ENCODE peak calls at places on chromosomes 5 and 9, in four cellular contexts. One of them, this sample, is unnamed.

GRCh38 chr9:90502134-90502533 is 140.5 kb downstream of the DIRAS2 start:
- DNase-seq in K562: no peak
- DNase-seq in H1: no peak
- DNase-seq in GM12878: no peak
- DNase-seq in this sample: no peak

GRCh38 chr9:137405677-137406081 is 17.3 kb downstream of the EXD3 start:
- DNase-seq in K562: no peak
- DNase-seq in H1: no peak
- DNase-seq in GM12878: no peak
- DNase-seq in this sample: no peak

GRCh38 chr5:150121448-150122157 is 34.0 kb downstream of the PDGFRB start:
- DNase-seq in K562: no peak
- DNase-seq in H1: no peak
- DNase-seq in GM12878: no peak
- DNase-seq in this sample: no peak

GRCh38 chr9:136784249-136784996 is 6.7 kb upstream of the TMEM141 start:
- DNase-seq in K562: peak
- DNase-seq in H1: no peak
- DNase-seq in GM12878: no peak
- DNase-seq in this sample: no peak

GRCh38 chr5:154038241-154038603 is 488 bp downstream of the FAM114A2 start:
- DNase-seq in K562: peak
- DNase-seq in H1: no peak
- DNase-seq in GM12878: no peak
- DNase-seq in this sample: peak

GRCh38 chr5:1431896-1432295 is 13.3 kb downstream of the SLC6A3 start:
- DNase-seq in K562: no peak
- DNase-seq in H1: no peak
- DNase-seq in GM12878: no peak
- DNase-seq in this sample: no peak

GRCh38 chr9:80867731-80868130 is 821.6 kb downstream of the TLE1 start:
- DNase-seq in K562: no peak
- DNase-seq in H1: no peak
- DNase-seq in GM12878: no peak
- DNase-seq in this sample: no peak

GRCh38 chr9:72467766-72468738 is 53.4 kb upstream of the TMC1 start:
- DNase-seq in K562: peak
- DNase-seq in H1: no peak
- DNase-seq in GM12878: no peak
- DNase-seq in this sample: no peak

GRCh38 chr9:72958485-72959266 is 5.8 kb upstream of the ALDH1A1 start:
- DNase-seq in K562: no peak
- DNase-seq in H1: no peak
- DNase-seq in GM12878: no peak
- DNase-seq in this sample: no peak

GRCh38 chr9:111438576-111439235 is 45.5 kb downstream of the ECPAS start:
- DNase-seq in K562: no peak
- DNase-seq in H1: no peak
- DNase-seq in GM12878: no peak
- DNase-seq in this sample: no peak

GRCh38 chr9:94086468-94086867 is 2.2 kb downstream of the PTPDC1 start:
- DNase-seq in K562: no peak
- DNase-seq in H1: no peak
- DNase-seq in GM12878: no peak
- DNase-seq in this sample: no peak

GRCh38 chr5:135138116-135138850 is 104.3 kb upstream of the PITX1 start:
- DNase-seq in K562: no peak
- DNase-seq in H1: no peak
- DNase-seq in GM12878: no peak
- DNase-seq in this sample: no peak

GRCh38 chr9:128714586-128715435 is 9.1 kb downstream of the ZDHHC12 start:
- DNase-seq in K562: no peak
- DNase-seq in H1: no peak
- DNase-seq in GM12878: no peak
- DNase-seq in this sample: no peak

GRCh38 chr5:93257616-93258015 is 323.4 kb downstream of the NR2F1-AS1 start:
- DNase-seq in K562: no peak
- DNase-seq in H1: no peak
- DNase-seq in GM12878: no peak
- DNase-seq in this sample: no peak

GRCh38 chr5:151772029-151772867 is 494 bp downstream of the G3BP1 start:
- DNase-seq in K562: no peak
- DNase-seq in H1: peak
- DNase-seq in GM12878: no peak
- DNase-seq in this sample: peak

GRCh38 chr5:168423971-168424370 is 62.3 kb upstream of the RARS1 start:
- DNase-seq in K562: no peak
- DNase-seq in H1: no peak
- DNase-seq in GM12878: no peak
- DNase-seq in this sample: peak

GRCh38 chr9:19416143-19416542 is 7.3 kb downstream of the ACER2 start:
- DNase-seq in K562: no peak
- DNase-seq in H1: no peak
- DNase-seq in GM12878: no peak
- DNase-seq in this sample: no peak

GRCh38 chr9:69204378-69204777 is 30.3 kb downstream of the TJP2 start:
- DNase-seq in K562: no peak
- DNase-seq in H1: no peak
- DNase-seq in GM12878: no peak
- DNase-seq in this sample: no peak

GRCh38 chr5:111299067-111299481 is 74.9 kb downstream of the CAMK4 start:
- DNase-seq in K562: no peak
- DNase-seq in H1: no peak
- DNase-seq in GM12878: no peak
- DNase-seq in this sample: peak

GRCh38 chr5:10625700-10626472 is 62.0 kb downstream of the ANKRD33B start:
- DNase-seq in K562: no peak
- DNase-seq in H1: no peak
- DNase-seq in GM12878: no peak
- DNase-seq in this sample: no peak

GRCh38 chr5:134819404-134819963 is 26.3 kb upstream of the C5orf24 start:
- DNase-seq in K562: no peak
- DNase-seq in H1: no peak
- DNase-seq in GM12878: no peak
- DNase-seq in this sample: no peak

GRCh38 chr5:7759951-7760580 is 90.9 kb downstream of the CFAP90 start:
- DNase-seq in K562: no peak
- DNase-seq in H1: no peak
- DNase-seq in GM12878: no peak
- DNase-seq in this sample: no peak

GRCh38 chr5:150656191-150657132 is 4.6 kb upstream of the MYOZ3 start:
- DNase-seq in K562: peak
- DNase-seq in H1: peak
- DNase-seq in GM12878: peak
- DNase-seq in this sample: peak

GRCh38 chr9:36679710-36680109 is 107.0 kb downstream of the MELK start:
- DNase-seq in K562: no peak
- DNase-seq in H1: no peak
- DNase-seq in GM12878: no peak
- DNase-seq in this sample: no peak

DNA sequence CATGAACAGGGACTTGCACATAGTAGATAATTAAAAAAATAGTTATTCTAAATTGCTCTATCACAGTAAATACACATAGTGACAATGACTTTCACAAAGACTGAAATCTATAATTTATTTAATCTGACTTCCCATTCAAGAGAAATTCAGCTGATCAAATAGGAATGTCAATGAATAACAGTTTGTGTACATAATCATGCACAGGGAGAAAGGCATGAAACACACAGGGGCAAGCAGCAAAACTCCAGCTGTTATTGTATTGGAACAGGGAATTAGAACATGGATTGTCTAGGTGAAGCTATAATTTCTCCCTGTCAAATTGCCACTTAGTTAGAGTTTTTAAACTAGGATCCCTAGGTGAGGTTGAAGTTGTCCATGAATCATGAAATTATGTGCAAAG is 99.9 kb downstream of the HCN1 start:
- DNase-seq in K562: no peak
- DNase-seq in H1: no peak
- DNase-seq in GM12878: no peak
- DNase-seq in this sample: no peak
- TF ChIP-seq HDAC6 in K562: no peak
- TF ChIP-seq HDAC6 in H1: no peak
- TF ChIP-seq HDAC6 in GM12878: no peak
- TF ChIP-seq HDAC6 in this sample: no peak

DNA sequence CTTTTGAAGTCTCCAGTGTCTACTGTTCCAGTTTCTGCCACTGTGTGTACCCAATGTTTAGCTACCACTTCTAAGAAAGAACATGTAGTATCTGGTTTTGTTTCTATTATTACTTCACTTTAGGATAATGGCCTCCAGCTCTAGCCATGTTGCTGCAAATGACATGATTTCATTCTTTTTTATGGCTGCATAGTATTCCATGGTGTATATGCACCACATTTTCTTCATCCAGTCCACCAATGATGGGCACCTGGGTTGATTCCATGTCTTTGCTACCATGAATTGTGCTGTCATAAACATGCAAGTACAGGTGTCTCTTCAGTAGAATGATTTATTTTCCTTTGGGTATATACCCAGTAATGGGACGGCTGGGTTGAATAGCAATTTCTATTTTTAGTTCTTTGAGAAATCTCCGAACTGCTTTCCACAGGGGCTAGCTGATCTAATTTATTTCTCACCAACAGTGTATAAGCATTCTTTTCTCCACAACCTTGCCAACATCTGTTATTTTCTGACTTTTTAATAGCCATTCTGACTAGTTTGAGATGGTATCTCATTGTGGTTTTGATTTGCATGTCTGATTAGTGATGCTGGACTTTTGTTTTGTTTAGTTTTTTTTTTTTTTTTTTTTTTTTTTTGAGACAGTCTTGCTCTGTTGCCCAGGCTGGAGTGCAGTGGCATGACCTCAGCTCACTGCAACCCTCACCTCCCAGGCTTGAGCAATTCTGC is 68.9 kb downstream of the WDR41 start:
- DNase-seq in K562: no peak
- DNase-seq in H1: no peak
- DNase-seq in GM12878: no peak
- DNase-seq in this sample: no peak
- TF ChIP-seq HDAC6 in K562: no peak
- TF ChIP-seq HDAC6 in H1: no peak
- TF ChIP-seq HDAC6 in GM12878: no peak
- TF ChIP-seq HDAC6 in this sample: no peak

GRCh38 chr5:132445930-132446329 is 44.6 kb downstream of the IRF1 start:
- DNase-seq in K562: no peak
- DNase-seq in H1: no peak
- DNase-seq in GM12878: no peak
- DNase-seq in this sample: no peak

GRCh38 chr5:132446621-132447020 is 44.0 kb downstream of the IRF1 start:
- DNase-seq in K562: no peak
- DNase-seq in H1: no peak
- DNase-seq in GM12878: no peak
- DNase-seq in this sample: no peak

GRCh38 chr5:132445640-132445923 is 45.0 kb downstream of the IRF1 start:
- DNase-seq in K562: no peak
- DNase-seq in H1: no peak
- DNase-seq in GM12878: no peak
- DNase-seq in this sample: no peak

GRCh38 chr5:132449060-132449459 is 41.5 kb downstream of the IRF1 start:
- DNase-seq in K562: no peak
- DNase-seq in H1: no peak
- DNase-seq in GM12878: no peak
- DNase-seq in this sample: no peak

GRCh38 chr5:132447196-132447595 is 43.4 kb downstream of the IRF1 start:
- DNase-seq in K562: no peak
- DNase-seq in H1: no peak
- DNase-seq in GM12878: no peak
- DNase-seq in this sample: no peak
- TF ChIP-seq HDAC6 in K562: no peak
- TF ChIP-seq HDAC6 in H1: no peak
- TF ChIP-seq HDAC6 in GM12878: no peak
- TF ChIP-seq HDAC6 in this sample: no peak

DNA sequence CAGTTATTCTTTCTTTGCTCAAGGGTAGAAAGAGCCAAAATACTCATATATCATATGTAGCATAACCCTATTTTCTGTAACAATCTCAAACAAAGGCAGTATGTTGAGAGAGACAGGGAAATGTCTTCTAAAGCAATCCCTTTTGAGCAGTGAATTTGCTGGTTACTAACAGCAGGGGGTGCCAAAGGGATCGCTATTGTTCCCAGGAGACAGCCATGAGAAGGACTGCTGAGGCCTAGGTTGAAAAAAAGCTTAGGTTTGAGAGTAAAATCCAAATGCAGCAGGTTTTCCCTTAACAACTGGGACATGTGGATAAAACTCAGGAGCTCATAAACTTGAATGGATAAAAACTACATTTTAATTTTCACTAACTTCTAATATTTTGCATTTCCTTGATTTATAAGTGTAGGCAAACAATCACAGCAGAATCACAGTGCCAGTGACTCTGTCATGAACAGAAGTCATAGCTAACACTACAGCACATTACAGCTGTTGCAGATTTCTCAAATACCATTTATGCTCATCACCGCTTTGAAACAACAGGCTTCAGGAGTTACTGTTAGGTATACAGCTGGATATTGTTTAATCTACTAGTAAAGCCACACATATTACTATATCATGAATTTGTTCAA is 148.4 kb downstream of the MAPKAP1 start:
- DNase-seq in K562: peak
- DNase-seq in H1: peak
- DNase-seq in GM12878: peak
- DNase-seq in this sample: peak
- TF ChIP-seq HDAC6 in K562: no peak
- TF ChIP-seq HDAC6 in H1: no peak
- TF ChIP-seq HDAC6 in GM12878: no peak
- TF ChIP-seq HDAC6 in this sample: no peak

DNA sequence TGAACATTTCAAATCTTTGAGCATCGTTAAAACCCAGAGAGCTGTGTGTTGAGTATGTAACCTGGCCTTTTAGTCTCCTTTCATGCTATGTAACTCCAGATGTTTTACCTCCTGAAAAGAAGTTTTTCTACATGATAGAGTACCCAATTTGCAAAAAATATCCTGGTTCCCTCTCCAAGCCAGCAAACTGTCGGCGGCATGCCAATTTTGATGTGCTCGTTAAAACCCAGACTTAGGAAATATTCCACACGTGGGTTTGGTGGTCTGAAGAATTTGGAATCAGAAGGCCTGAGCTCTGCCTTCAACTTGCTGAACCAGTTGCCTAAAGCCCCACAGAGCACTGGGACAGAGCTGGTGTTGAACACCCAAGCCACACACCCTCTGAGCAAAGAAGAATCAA is 97.9 kb upstream of the ALDH1B1 start:
- DNase-seq in K562: no peak
- DNase-seq in H1: no peak
- DNase-seq in GM12878: no peak
- DNase-seq in this sample: no peak
- TF ChIP-seq HDAC6 in K562: no peak
- TF ChIP-seq HDAC6 in H1: no peak
- TF ChIP-seq HDAC6 in GM12878: no peak
- TF ChIP-seq HDAC6 in this sample: no peak